ENCODE peak calls at places on chromosomes 2 and 18, in six cellular contexts. X, B, F, N, R and Y are unnamed samples.

GRCh38 chr2:83817511-83817910 is 641.6 kb downstream of the SUCLG1 start:
- DNase-seq in X (no peak), B (no peak), F (no peak), N (peak), R (no peak), Y (no peak)

GRCh38 chr2:173195100-173195499 is 119.5 kb downstream of the MAP3K20 start:
- DNase-seq in X (no peak), B (no peak), F (no peak), N (no peak), R (no peak), Y (no peak)

GRCh38 chr2:3565117-3565516 is 7.0 kb upstream of the RNASEH1 start:
- DNase-seq in X (no peak), B (no peak), F (no peak), N (no peak), R (no peak), Y (no peak)

GRCh38 chr18:34848695-34849094 is 138.6 kb downstream of the DTNA start:
- DNase-seq in X (no peak), B (no peak), F (no peak), N (no peak), R (no peak), Y (no peak)

GRCh38 chr18:49650426-49650891 is 88.6 kb downstream of the LIPG start:
- DNase-seq in X (no peak), B (no peak), F (no peak), N (no peak), R (no peak), Y (no peak)

GRCh38 chr2:182827182-182827879 is 39.1 kb downstream of the FRZB start:
- DNase-seq in X (no peak), B (no peak), F (no peak), N (no peak), R (no peak), Y (no peak)

GRCh38 chr2:208047840-208048239 is 22.5 kb upstream of the PLEKHM3 start:
- DNase-seq in X (no peak), B (no peak), F (no peak), N (no peak), R (no peak), Y (no peak)

GRCh38 chr18:46915800-46916550 is 1.3 kb downstream of the PIAS2 start:
- DNase-seq in X (no peak), B (no peak), F (no peak), N (no peak), R (no peak), Y (no peak)

GRCh38 chr2:202178342-202178958 is 59.9 kb downstream of the SUMO1 start:
- DNase-seq in X (no peak), B (no peak), F (peak), N (peak), R (peak), Y (peak)

GRCh38 chr2:190173382-190173781 is 110.9 kb upstream of the MSTN start:
- DNase-seq in X (no peak), B (no peak), F (no peak), N (no peak), R (no peak), Y (no peak)

GRCh38 chr2:161239416-161240109 is 68.7 kb upstream of the PSMD14 start:
- DNase-seq in X (no peak), B (no peak), F (no peak), N (no peak), R (no peak), Y (no peak)

GRCh38 chr18:2932247-2933181 is 80.4 kb downstream of the LPIN2 start:
- DNase-seq in X (no peak), B (no peak), F (peak), N (peak), R (no peak), Y (peak)

GRCh38 chr2:41414486-41415230 is 633.2 kb upstream of the PKDCC start:
- DNase-seq in X (peak), B (no peak), F (peak), N (no peak), R (no peak), Y (no peak)

GRCh38 chr2:171895781-171896180 is 1.7 kb upstream of the SLC25A12 start:
- DNase-seq in X (no peak), B (no peak), F (no peak), N (no peak), R (no peak), Y (no peak)

GRCh38 chr2:156659694-156660093 is 223.5 kb downstream of the GPD2 start:
- DNase-seq in X (no peak), B (no peak), F (no peak), N (no peak), R (no peak), Y (no peak)

GRCh38 chr2:149733936-149734685 is 146.5 kb upstream of the MMADHC start:
- DNase-seq in X (no peak), B (no peak), F (peak), N (no peak), R (no peak), Y (no peak)

GRCh38 chr2:39158351-39158750 is 37.5 kb upstream of the SOS1 start:
- DNase-seq in X (no peak), B (no peak), F (no peak), N (no peak), R (no peak), Y (no peak)

GRCh38 chr2:219713110-219713509 is 85.7 kb downstream of the SLC4A3 start:
- DNase-seq in X (no peak), B (no peak), F (no peak), N (no peak), R (no peak), Y (no peak)

GRCh38 chr2:160324161-160324768 is 124.2 kb upstream of the ITGB6 start:
- DNase-seq in X (no peak), B (peak), F (peak), N (peak), R (peak), Y (peak)

GRCh38 chr2:222622900-222623299 is 33.0 kb downstream of the FARSB start:
- DNase-seq in X (no peak), B (no peak), F (no peak), N (no peak), R (no peak), Y (no peak)

DNA sequence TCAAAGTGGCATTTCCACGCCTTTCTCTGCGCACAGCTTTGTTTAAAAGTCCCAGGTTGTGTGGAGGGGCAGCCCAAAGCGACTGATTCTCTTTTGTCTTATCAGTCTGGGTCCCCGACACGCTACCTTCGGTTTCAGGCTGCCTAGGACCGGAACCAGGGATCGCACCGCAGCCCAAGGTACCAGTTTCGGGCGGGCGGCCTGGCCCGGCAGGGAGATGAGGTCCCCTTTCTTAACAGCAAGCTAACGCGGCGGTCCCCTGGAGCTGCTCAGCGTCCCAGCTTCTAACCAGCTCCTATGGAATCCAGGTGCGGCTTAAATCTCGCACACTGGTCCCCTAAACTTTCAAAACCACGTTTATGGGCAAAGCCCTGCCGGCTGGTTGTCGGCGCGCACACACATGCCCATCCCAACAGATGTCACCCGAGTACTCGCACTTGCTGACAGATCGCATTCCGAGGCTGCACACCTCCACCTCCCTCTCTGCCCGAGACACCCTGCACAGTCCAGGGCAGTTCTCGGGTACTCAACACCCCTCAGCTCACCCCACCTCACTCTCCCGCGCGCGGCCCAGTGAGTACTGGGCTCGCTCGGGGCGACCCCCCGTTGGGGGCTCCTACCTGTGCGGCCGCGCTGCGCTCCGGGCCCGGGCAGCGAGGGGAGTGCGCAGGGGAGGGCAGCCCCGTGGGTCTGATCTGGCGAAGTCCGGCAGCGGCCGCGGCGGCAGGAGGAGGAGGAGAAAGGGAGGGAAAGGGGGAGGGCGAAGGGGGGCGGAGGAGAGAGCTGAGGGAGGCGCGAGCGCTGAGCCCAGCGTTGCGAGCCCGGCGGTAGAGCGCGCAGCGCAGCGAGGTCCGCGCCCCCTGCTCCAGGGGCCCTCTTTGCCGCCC is at the start of gene EFEMP1:
- DNase-seq in X (peak), B (peak), F (peak), N (no peak), R (peak), Y (peak)
- TF ChIP-seq POLR2A in X (no peak), B (no peak), F (no peak), N (no peak), R (no peak), Y (peak)

GRCh38 chr2:18560797-18561085 is 288 bp upstream of the RDH14 start:
- DNase-seq in X (no peak), B (no peak), F (no peak), N (no peak), R (no peak), Y (no peak)
- TF ChIP-seq POLR2A in X (peak), B (no peak), F (no peak), N (peak), R (no peak), Y (no peak)

GRCh38 chr2:114810092-114810491 is 367.7 kb downstream of the DPP10 start:
- DNase-seq in X (no peak), B (no peak), F (no peak), N (no peak), R (no peak), Y (no peak)
- TF ChIP-seq POLR2A in X (no peak), B (no peak), F (no peak), N (no peak), R (no peak), Y (no peak)

GRCh38 chr2:74458132-74458956 is at the start of gene WBP1:
- DNase-seq in X (peak), B (peak), F (peak), N (peak), R (peak), Y (peak)
- TF ChIP-seq POLR2A in X (peak), B (peak), F (peak), N (peak), R (no peak), Y (no peak)

GRCh38 chr18:74497778-74498177 is 1.6 kb downstream of the CNDP2 start:
- DNase-seq in X (no peak), B (no peak), F (no peak), N (no peak), R (no peak), Y (no peak)

GRCh38 chr18:74494514-74494913 is 1.6 kb upstream of the CNDP2 start:
- DNase-seq in X (no peak), B (no peak), F (no peak), N (no peak), R (no peak), Y (no peak)

GRCh38 chr18:74497308-74497640 is 1.1 kb downstream of the CNDP2 start:
- DNase-seq in X (no peak), B (no peak), F (no peak), N (no peak), R (no peak), Y (no peak)

GRCh38 chr18:74495581-74496507 is at the start of gene CNDP2:
- DNase-seq in X (peak), B (peak), F (peak), N (peak), R (peak), Y (peak)

DNA sequence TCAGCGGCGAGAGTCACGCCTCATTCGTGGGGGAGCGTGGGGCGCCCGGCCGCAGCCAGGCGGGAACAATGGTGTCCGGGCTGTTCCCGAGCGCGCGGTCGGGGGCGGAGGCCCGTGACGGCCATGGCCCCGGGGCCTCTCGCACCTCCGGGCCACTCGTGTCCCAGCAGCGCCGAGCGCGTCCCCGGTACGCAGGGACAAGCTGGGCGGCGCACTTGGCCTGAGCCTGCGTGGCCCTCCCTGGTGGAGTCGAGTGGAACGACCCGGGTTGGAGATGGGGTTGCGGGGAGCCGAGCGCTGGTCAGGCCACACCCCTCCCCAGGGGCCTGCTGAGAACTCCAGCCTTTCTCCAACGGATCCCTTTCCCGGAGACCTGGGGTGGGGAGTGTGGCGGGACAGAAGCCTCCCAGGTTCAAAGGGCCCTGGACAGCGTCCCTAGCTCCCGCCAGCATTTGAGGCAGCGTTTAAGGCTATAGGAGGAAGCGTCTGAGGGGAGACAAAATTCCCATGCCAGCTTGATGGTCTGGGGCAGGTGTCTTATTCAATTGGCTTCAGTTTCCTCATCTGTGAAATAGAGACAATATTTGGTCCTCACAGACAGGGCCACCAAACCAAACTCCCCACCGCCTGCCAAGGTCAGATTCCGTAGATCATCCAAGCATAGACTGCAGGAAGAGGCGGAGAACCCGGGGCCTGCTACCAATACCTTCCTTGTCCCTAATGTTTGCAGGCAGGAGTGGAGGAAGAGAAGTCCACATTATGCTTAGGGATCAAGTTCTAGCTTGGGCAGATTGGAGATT is 545 bp downstream of the CNDP2 start:
- DNase-seq in X (no peak), B (peak), F (peak), N (peak), R (peak), Y (peak)
- TF ChIP-seq POLR2A in X (no peak), B (no peak), F (peak), N (no peak), R (no peak), Y (no peak)

GRCh38 chr2:191699341-191699945 is 21.5 kb downstream of the NABP1 start:
- DNase-seq in X (no peak), B (no peak), F (no peak), N (no peak), R (no peak), Y (no peak)
- TF ChIP-seq POLR2A in X (no peak), B (no peak), F (no peak), N (no peak), R (no peak), Y (no peak)

GRCh38 chr18:5585653-5586052 is 41.9 kb upstream of the EPB41L3 start:
- DNase-seq in X (no peak), B (no peak), F (no peak), N (no peak), R (no peak), Y (no peak)
- TF ChIP-seq POLR2A in X (no peak), B (no peak), F (no peak), N (no peak), R (no peak), Y (no peak)